ENCODE peak calls at places on chromosome 19, in seven cellular contexts. R, V, W, K, D, X and M are unnamed samples.

GRCh38 chr19:5456836-5457200 is 1.6 kb downstream of the ZNRF4 start:
- DNase-seq in V (no peak), W (no peak), R (no peak), K (no peak), D (no peak), X (no peak), M (no peak)

GRCh38 chr19:44604241-44604640 is 9.1 kb upstream of the IGSF23 start:
- DNase-seq in R (no peak), D (no peak), V (no peak), X (no peak), K (no peak), W (no peak), M (no peak)

GRCh38 chr19:53057904-53058579 is 13.5 kb downstream of the ERVV-2 start:
- DNase-seq in R (peak), X (no peak), W (peak), K (no peak), D (no peak), V (no peak), M (peak)

GRCh38 chr19:53545271-53546065 is 7.5 kb downstream of the ZNF331 start:
- DNase-seq in W (no peak), V (no peak), D (no peak), X (no peak), K (no peak), R (no peak), M (no peak)

GRCh38 chr19:21839966-21840365 is 4.0 kb upstream of the ZNF43 start:
- DNase-seq in R (no peak), W (no peak), V (no peak), D (no peak), K (no peak), X (no peak), M (no peak)

GRCh38 chr19:10552596-10553053 is 8.9 kb downstream of the ATG4D start:
- DNase-seq in V (no peak), R (peak), W (peak), K (peak), X (no peak), D (no peak), M (peak)

GRCh38 chr19:10936661-10937084 is 8.1 kb downstream of the TIMM29 start:
- DNase-seq in R (no peak), X (peak), W (peak), K (peak), D (peak), V (peak), M (peak)

GRCh38 chr19:39483141-39483540 is 2.5 kb downstream of the TIMM50 start:
- DNase-seq in D (no peak), K (no peak), W (no peak), V (no peak), R (no peak), X (no peak), M (no peak)

GRCh38 chr19:30334841-30335240 is 37.3 kb upstream of the ZNF536 start:
- DNase-seq in V (no peak), K (no peak), X (no peak), W (no peak), R (no peak), D (no peak), M (no peak)

GRCh38 chr19:4889034-4889825 is 13.5 kb downstream of the ARRDC5 start:
- DNase-seq in X (no peak), V (no peak), R (no peak), D (no peak), W (no peak), K (peak), M (no peak)

GRCh38 chr19:55156202-55157063 is 1.1 kb downstream of the TNNI3 start:
- DNase-seq in R (no peak), D (peak), X (peak), K (peak), V (no peak), W (peak), M (peak)

GRCh38 chr19:55166530-55167268 is at the start of gene DNAAF3:
- DNase-seq in R (no peak), W (peak), D (peak), K (peak), X (peak), V (peak), M (peak)

GRCh38 chr19:13172335-13173128 is 22.3 kb downstream of the IER2 start:
- DNase-seq in R (no peak), K (peak), V (no peak), X (no peak), W (peak), D (no peak), M (no peak)

GRCh38 chr19:44671400-44671799 is at the start of gene CEACAM19:
- DNase-seq in D (no peak), X (no peak), K (no peak), V (no peak), R (no peak), W (no peak), M (peak)

GRCh38 chr19:39832341-39833083 is 1.4 kb downstream of the DYRK1B start:
- DNase-seq in W (no peak), R (no peak), K (no peak), D (no peak), V (no peak), X (no peak), M (no peak)

GRCh38 chr19:43476606-43477005 is 11.2 kb upstream of the LYPD3 start:
- DNase-seq in R (no peak), W (no peak), X (no peak), K (no peak), D (no peak), V (no peak), M (no peak)

GRCh38 chr19:53158119-53158656 is 665 bp downstream of the ZNF347 start:
- DNase-seq in K (peak), D (no peak), R (no peak), V (no peak), X (no peak), W (peak), M (peak)

GRCh38 chr19:33905937-33906577 is 109.4 kb downstream of the KCTD15 start:
- DNase-seq in K (peak), X (no peak), W (peak), D (no peak), R (no peak), V (no peak), M (peak)

GRCh38 chr19:35044317-35045117 is 3.0 kb downstream of the HPN start:
- DNase-seq in X (no peak), W (peak), V (no peak), R (no peak), D (peak), K (peak), M (peak)

GRCh38 chr19:48696353-48697010 is 711 bp downstream of the FUT2 start:
- DNase-seq in D (no peak), R (no peak), V (no peak), W (no peak), X (no peak), K (no peak), M (no peak)

GRCh38 chr19:43777163-43777700 is 3.5 kb downstream of the KCNN4 start:
- DNase-seq in R (no peak), W (peak), D (no peak), K (peak), X (no peak), V (no peak), M (no peak)

DNA sequence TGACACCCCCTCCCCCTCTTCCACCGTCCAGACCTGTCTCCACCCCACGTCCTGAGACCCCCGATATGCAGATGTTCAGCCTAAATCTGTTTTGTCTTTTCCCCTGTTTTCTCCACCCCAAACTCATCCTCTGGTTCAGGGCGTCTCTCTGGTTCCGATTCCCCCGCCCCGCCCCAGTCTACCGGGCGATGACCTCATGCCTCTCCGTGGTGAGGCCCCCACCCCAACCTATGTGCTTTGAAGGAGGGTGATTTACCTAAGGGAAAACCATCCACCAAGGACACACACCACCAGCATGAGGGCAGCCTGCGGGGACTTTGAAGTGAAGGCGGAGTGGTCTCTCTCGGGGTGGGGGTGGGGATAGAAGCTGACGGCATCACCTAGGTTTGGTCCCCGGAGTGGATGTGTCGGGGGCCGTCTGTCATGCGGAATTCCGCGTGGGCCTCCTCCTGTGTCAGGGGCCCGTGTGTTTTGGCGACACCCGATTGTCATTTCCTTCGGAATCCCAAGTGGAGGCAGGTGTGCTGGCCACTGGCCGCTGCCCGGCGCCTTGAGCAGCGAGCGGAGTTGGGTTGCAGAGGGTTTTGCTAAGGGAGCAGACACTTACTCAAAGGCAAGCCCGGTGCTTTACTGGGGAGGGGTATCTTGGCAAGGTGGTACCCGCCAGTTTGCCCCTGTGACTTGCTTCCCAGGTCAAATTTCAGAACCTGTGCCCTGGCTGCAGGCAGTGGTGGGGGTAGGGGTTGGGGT is 1.4 kb downstream of the FZR1 start:
- DNase-seq in D (peak), K (peak), W (peak), X (no peak), V (no peak), R (no peak), M (no peak)
- TF ChIP-seq JUND in D (peak), K (peak), W (no peak), X (no peak), V (no peak), R (no peak), M (no peak)

GRCh38 chr19:370641-371330 is 26.2 kb upstream of the MIER2 start:
- DNase-seq in W (no peak), X (no peak), D (no peak), V (no peak), R (no peak), K (no peak), M (no peak)
- TF ChIP-seq JUND in W (no peak), X (no peak), D (no peak), V (no peak), R (no peak), K (no peak), M (no peak)

GRCh38 chr19:17001603-17002183 is 24.9 kb downstream of the CPAMD8 start:
- DNase-seq in R (no peak), D (no peak), K (no peak), W (no peak), V (no peak), X (no peak), M (no peak)

GRCh38 chr19:17005000-17005399 is 21.6 kb downstream of the CPAMD8 start:
- DNase-seq in R (no peak), W (no peak), D (no peak), K (no peak), X (no peak), V (no peak), M (no peak)

GRCh38 chr19:17004386-17004785 is 22.2 kb downstream of the CPAMD8 start:
- DNase-seq in R (no peak), D (no peak), V (no peak), K (no peak), X (no peak), W (no peak), M (no peak)

GRCh38 chr19:17002455-17002854 is 24.2 kb downstream of the CPAMD8 start:
- DNase-seq in V (no peak), X (no peak), D (no peak), R (no peak), W (no peak), K (no peak), M (no peak)

DNA sequence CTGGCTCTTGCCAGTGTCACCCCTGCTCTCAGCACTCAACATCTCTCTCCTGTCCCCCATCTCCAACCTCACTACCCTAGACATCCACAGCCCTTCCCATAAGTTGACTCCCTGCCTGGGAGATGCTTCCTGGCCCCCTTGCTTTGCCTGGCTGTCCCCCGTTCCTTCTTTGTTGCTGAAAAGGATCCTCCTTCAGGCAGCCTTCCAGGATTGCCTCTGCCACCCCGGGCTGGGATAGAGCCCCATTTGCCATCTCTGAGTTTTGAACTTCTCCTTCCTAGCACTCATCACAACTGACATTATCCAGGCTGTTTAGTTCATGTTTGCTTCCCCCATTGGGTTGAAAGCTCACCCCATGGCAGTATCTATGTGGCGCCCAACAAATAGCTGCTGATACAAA is 20.0 kb downstream of the CPAMD8 start:
- DNase-seq in R (no peak), D (no peak), X (no peak), V (no peak), W (no peak), K (no peak), M (no peak)
- TF ChIP-seq JUND in R (no peak), D (no peak), X (no peak), V (no peak), W (no peak), K (no peak), M (no peak)

GRCh38 chr19:45767410-45767880 is 1.6 kb downstream of the SIX5 start:
- DNase-seq in V (no peak), W (no peak), X (no peak), K (peak), R (no peak), D (peak), M (peak)
- TF ChIP-seq JUND in V (no peak), W (no peak), X (no peak), K (no peak), R (no peak), D (no peak), M (no peak)

GRCh38 chr19:15450528-15450890 is 753 bp upstream of the WIZ start:
- DNase-seq in V (no peak), K (no peak), W (no peak), X (no peak), R (no peak), D (no peak), M (no peak)

GRCh38 chr19:15454371-15454800 is 4.6 kb upstream of the WIZ start:
- DNase-seq in R (no peak), D (no peak), W (no peak), V (no peak), X (no peak), K (no peak), M (no peak)

GRCh38 chr19:15453091-15453498 is 3.3 kb upstream of the WIZ start:
- DNase-seq in W (peak), R (no peak), K (no peak), D (no peak), V (no peak), X (no peak), M (peak)

GRCh38 chr19:15453906-15454305 is 4.2 kb upstream of the WIZ start:
- DNase-seq in K (no peak), W (no peak), X (no peak), V (no peak), R (no peak), D (no peak), M (no peak)

GRCh38 chr19:15452111-15453047 is 2.6 kb upstream of the WIZ start:
- DNase-seq in K (peak), X (peak), R (peak), D (peak), V (no peak), W (peak), M (peak)
- TF ChIP-seq JUND in K (peak), X (no peak), R (no peak), D (no peak), V (no peak), W (no peak), M (no peak)

DNA sequence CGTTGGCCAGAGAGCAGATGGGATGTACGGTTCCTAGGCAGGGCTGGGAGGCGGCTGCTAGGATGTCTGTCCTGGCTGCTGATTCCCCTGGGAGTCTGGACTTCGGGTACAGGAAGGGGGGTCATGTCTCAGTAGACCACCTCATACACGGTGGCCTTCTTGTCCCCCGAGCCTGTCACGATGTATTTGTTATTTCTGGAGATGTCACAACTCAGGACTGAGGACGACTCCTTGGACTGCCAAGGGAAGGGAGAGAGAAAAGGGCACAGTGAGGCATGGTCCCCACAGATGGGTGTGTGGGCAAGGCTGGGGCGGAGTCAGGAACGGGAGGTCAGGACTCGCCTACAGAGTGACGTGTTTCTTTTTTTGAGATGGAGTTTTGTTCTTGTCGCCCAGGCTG is 20.4 kb downstream of the TLE6 start:
- DNase-seq in W (no peak), D (no peak), K (no peak), V (no peak), R (no peak), X (no peak), M (no peak)
- TF ChIP-seq JUND in W (no peak), D (no peak), K (no peak), V (no peak), R (no peak), X (no peak), M (no peak)